ENCODE peak calls at places on chromosomes 11 and 22, in ten cellular contexts. One of them, this sample, is unnamed.
A peak's percentile ranks its signal among the peaks of the same experiment; 100 is the strongest.

GRCh38 chr22:48919187-48919590 is 908.5 kb downstream of the BRD1 start:
- DNase-seq in midbrain: no peak
- DNase-seq in colonic mucosa: no peak
- DNase-seq in NCI-H1436 treated with DMSO at 0.1 percent for 48 hours: peak; percentile 6
- DNase-seq in HTR-8/SVneo: no peak
- DNase-seq in hypothalamus: no peak
- DNase-seq in heart right ventricle: no peak
- DNase-seq in fibroblast of the aortic adventitia: no peak
- DNase-seq in lung microvascular endothelial cell: no peak
- DNase-seq in stimulated activated CD4-positive, alpha-beta T cell treated with anti-CD3 and anti-CD28 coated beads, Interleukin-4, amount 100 ng/mL, for 4 hours: no peak
- DNase-seq in this sample: no peak

GRCh38 chr11:134120921-134121526 is 52.2 kb downstream of the JAM3 start:
- DNase-seq in midbrain: peak; percentile 82
- DNase-seq in colonic mucosa: no peak
- DNase-seq in NCI-H1436 treated with DMSO at 0.1 percent for 48 hours: no peak
- DNase-seq in HTR-8/SVneo: no peak
- DNase-seq in hypothalamus: no peak
- DNase-seq in heart right ventricle: no peak
- DNase-seq in fibroblast of the aortic adventitia: peak; percentile 72
- DNase-seq in lung microvascular endothelial cell: peak; percentile 30
- DNase-seq in stimulated activated CD4-positive, alpha-beta T cell treated with anti-CD3 and anti-CD28 coated beads, Interleukin-4, amount 100 ng/mL, for 4 hours: no peak
- DNase-seq in this sample: peak; percentile 89

GRCh38 chr11:131498631-131499053 is 128.2 kb downstream of the NTM start:
- DNase-seq in midbrain: peak; percentile 67
- DNase-seq in colonic mucosa: no peak
- DNase-seq in NCI-H1436 treated with DMSO at 0.1 percent for 48 hours: no peak
- DNase-seq in HTR-8/SVneo: no peak
- DNase-seq in hypothalamus: peak; percentile 63
- DNase-seq in heart right ventricle: no peak
- DNase-seq in fibroblast of the aortic adventitia: no peak
- DNase-seq in lung microvascular endothelial cell: no peak
- DNase-seq in stimulated activated CD4-positive, alpha-beta T cell treated with anti-CD3 and anti-CD28 coated beads, Interleukin-4, amount 100 ng/mL, for 4 hours: no peak
- DNase-seq in this sample: no peak

GRCh38 chr11:59291228-59291627 is 67.5 kb upstream of the OR5AN1 start:
- DNase-seq in midbrain: no peak
- DNase-seq in colonic mucosa: no peak
- DNase-seq in NCI-H1436 treated with DMSO at 0.1 percent for 48 hours: no peak
- DNase-seq in HTR-8/SVneo: no peak
- DNase-seq in hypothalamus: no peak
- DNase-seq in heart right ventricle: no peak
- DNase-seq in fibroblast of the aortic adventitia: no peak
- DNase-seq in lung microvascular endothelial cell: no peak
- DNase-seq in stimulated activated CD4-positive, alpha-beta T cell treated with anti-CD3 and anti-CD28 coated beads, Interleukin-4, amount 100 ng/mL, for 4 hours: no peak
- DNase-seq in this sample: no peak

GRCh38 chr11:111422494-111423249 is 43.6 kb upstream of the POU2AF1 start:
- DNase-seq in midbrain: peak; percentile 38
- DNase-seq in colonic mucosa: peak; percentile 71
- DNase-seq in NCI-H1436 treated with DMSO at 0.1 percent for 48 hours: peak; percentile 57
- DNase-seq in HTR-8/SVneo: peak; percentile 55
- DNase-seq in hypothalamus: no peak
- DNase-seq in heart right ventricle: peak; percentile 45
- DNase-seq in fibroblast of the aortic adventitia: peak; percentile 44
- DNase-seq in lung microvascular endothelial cell: peak; percentile 46
- DNase-seq in stimulated activated CD4-positive, alpha-beta T cell treated with anti-CD3 and anti-CD28 coated beads, Interleukin-4, amount 100 ng/mL, for 4 hours: peak; percentile 62
- DNase-seq in this sample: peak; percentile 33

GRCh38 chr22:43923191-43923590 is 414 bp upstream of the PNPLA3 start:
- DNase-seq in midbrain: no peak
- DNase-seq in colonic mucosa: no peak
- DNase-seq in NCI-H1436 treated with DMSO at 0.1 percent for 48 hours: no peak
- DNase-seq in HTR-8/SVneo: no peak
- DNase-seq in hypothalamus: no peak
- DNase-seq in heart right ventricle: no peak
- DNase-seq in fibroblast of the aortic adventitia: peak; percentile 22
- DNase-seq in lung microvascular endothelial cell: no peak
- DNase-seq in stimulated activated CD4-positive, alpha-beta T cell treated with anti-CD3 and anti-CD28 coated beads, Interleukin-4, amount 100 ng/mL, for 4 hours: no peak
- DNase-seq in this sample: no peak

GRCh38 chr11:111792314-111792713 is 26.1 kb upstream of the PPP2R1B start:
- DNase-seq in midbrain: no peak
- DNase-seq in colonic mucosa: no peak
- DNase-seq in NCI-H1436 treated with DMSO at 0.1 percent for 48 hours: no peak
- DNase-seq in HTR-8/SVneo: no peak
- DNase-seq in hypothalamus: no peak
- DNase-seq in heart right ventricle: no peak
- DNase-seq in fibroblast of the aortic adventitia: no peak
- DNase-seq in lung microvascular endothelial cell: no peak
- DNase-seq in stimulated activated CD4-positive, alpha-beta T cell treated with anti-CD3 and anti-CD28 coated beads, Interleukin-4, amount 100 ng/mL, for 4 hours: no peak
- DNase-seq in this sample: no peak

GRCh38 chr11:61041755-61042518 is 60.4 kb upstream of the CD5 start:
- DNase-seq in midbrain: no peak
- DNase-seq in colonic mucosa: peak; percentile 44
- DNase-seq in NCI-H1436 treated with DMSO at 0.1 percent for 48 hours: peak; percentile 92
- DNase-seq in HTR-8/SVneo: no peak
- DNase-seq in hypothalamus: no peak
- DNase-seq in heart right ventricle: peak; percentile 51
- DNase-seq in fibroblast of the aortic adventitia: peak; percentile 23
- DNase-seq in lung microvascular endothelial cell: no peak
- DNase-seq in stimulated activated CD4-positive, alpha-beta T cell treated with anti-CD3 and anti-CD28 coated beads, Interleukin-4, amount 100 ng/mL, for 4 hours: peak; percentile 65
- DNase-seq in this sample: peak; percentile 11

GRCh38 chr11:62508336-62509058 is 38.1 kb downstream of the AHNAK start:
- DNase-seq in midbrain: peak; percentile 91
- DNase-seq in colonic mucosa: peak; percentile 78
- DNase-seq in NCI-H1436 treated with DMSO at 0.1 percent for 48 hours: no peak
- DNase-seq in HTR-8/SVneo: no peak
- DNase-seq in hypothalamus: peak; percentile 36
- DNase-seq in heart right ventricle: peak; percentile 76
- DNase-seq in fibroblast of the aortic adventitia: peak; percentile 52
- DNase-seq in lung microvascular endothelial cell: peak; percentile 90
- DNase-seq in stimulated activated CD4-positive, alpha-beta T cell treated with anti-CD3 and anti-CD28 coated beads, Interleukin-4, amount 100 ng/mL, for 4 hours: no peak
- DNase-seq in this sample: peak; percentile 58

GRCh38 chr11:65014146-65014960 is at the start of gene ARL2:
- DNase-seq in midbrain: no peak
- DNase-seq in colonic mucosa: no peak
- DNase-seq in NCI-H1436 treated with DMSO at 0.1 percent for 48 hours: no peak
- DNase-seq in HTR-8/SVneo: no peak
- DNase-seq in hypothalamus: no peak
- DNase-seq in heart right ventricle: no peak
- DNase-seq in fibroblast of the aortic adventitia: no peak
- DNase-seq in lung microvascular endothelial cell: peak; percentile 40
- DNase-seq in stimulated activated CD4-positive, alpha-beta T cell treated with anti-CD3 and anti-CD28 coated beads, Interleukin-4, amount 100 ng/mL, for 4 hours: peak; percentile 60
- DNase-seq in this sample: peak; percentile 31

GRCh38 chr11:116964269-116964668 is 126.8 kb upstream of the APOA1 start:
- DNase-seq in midbrain: no peak
- DNase-seq in colonic mucosa: no peak
- DNase-seq in NCI-H1436 treated with DMSO at 0.1 percent for 48 hours: no peak
- DNase-seq in HTR-8/SVneo: no peak
- DNase-seq in hypothalamus: no peak
- DNase-seq in heart right ventricle: no peak
- DNase-seq in fibroblast of the aortic adventitia: no peak
- DNase-seq in lung microvascular endothelial cell: no peak
- DNase-seq in stimulated activated CD4-positive, alpha-beta T cell treated with anti-CD3 and anti-CD28 coated beads, Interleukin-4, amount 100 ng/mL, for 4 hours: no peak
- DNase-seq in this sample: no peak

GRCh38 chr11:83008581-83008923 is 63.1 kb downstream of the RAB30 start:
- DNase-seq in midbrain: no peak
- DNase-seq in colonic mucosa: no peak
- DNase-seq in NCI-H1436 treated with DMSO at 0.1 percent for 48 hours: no peak
- DNase-seq in HTR-8/SVneo: no peak
- DNase-seq in hypothalamus: no peak
- DNase-seq in heart right ventricle: no peak
- DNase-seq in fibroblast of the aortic adventitia: peak; percentile 47
- DNase-seq in lung microvascular endothelial cell: no peak
- DNase-seq in stimulated activated CD4-positive, alpha-beta T cell treated with anti-CD3 and anti-CD28 coated beads, Interleukin-4, amount 100 ng/mL, for 4 hours: no peak
- DNase-seq in this sample: peak; percentile 53

GRCh38 chr22:39226353-39226752 is 18.4 kb downstream of the PDGFB start:
- DNase-seq in midbrain: no peak
- DNase-seq in colonic mucosa: no peak
- DNase-seq in NCI-H1436 treated with DMSO at 0.1 percent for 48 hours: no peak
- DNase-seq in HTR-8/SVneo: no peak
- DNase-seq in hypothalamus: no peak
- DNase-seq in heart right ventricle: no peak
- DNase-seq in fibroblast of the aortic adventitia: no peak
- DNase-seq in lung microvascular endothelial cell: no peak
- DNase-seq in stimulated activated CD4-positive, alpha-beta T cell treated with anti-CD3 and anti-CD28 coated beads, Interleukin-4, amount 100 ng/mL, for 4 hours: no peak
- DNase-seq in this sample: peak; percentile 50

GRCh38 chr11:102850973-102851745 is 7.8 kb upstream of the MMP3 start:
- DNase-seq in midbrain: no peak
- DNase-seq in colonic mucosa: peak; percentile 20
- DNase-seq in NCI-H1436 treated with DMSO at 0.1 percent for 48 hours: no peak
- DNase-seq in HTR-8/SVneo: peak; percentile 36
- DNase-seq in hypothalamus: no peak
- DNase-seq in heart right ventricle: no peak
- DNase-seq in fibroblast of the aortic adventitia: peak; percentile 63
- DNase-seq in lung microvascular endothelial cell: no peak
- DNase-seq in stimulated activated CD4-positive, alpha-beta T cell treated with anti-CD3 and anti-CD28 coated beads, Interleukin-4, amount 100 ng/mL, for 4 hours: no peak
- DNase-seq in this sample: no peak

GRCh38 chr11:35546317-35546716 is 20.9 kb upstream of the PAMR1 start:
- DNase-seq in midbrain: no peak
- DNase-seq in colonic mucosa: no peak
- DNase-seq in NCI-H1436 treated with DMSO at 0.1 percent for 48 hours: no peak
- DNase-seq in HTR-8/SVneo: no peak
- DNase-seq in hypothalamus: no peak
- DNase-seq in heart right ventricle: no peak
- DNase-seq in fibroblast of the aortic adventitia: no peak
- DNase-seq in lung microvascular endothelial cell: no peak
- DNase-seq in stimulated activated CD4-positive, alpha-beta T cell treated with anti-CD3 and anti-CD28 coated beads, Interleukin-4, amount 100 ng/mL, for 4 hours: no peak
- DNase-seq in this sample: no peak

GRCh38 chr22:49104434-49104833 is 723.2 kb downstream of the BRD1 start:
- DNase-seq in midbrain: no peak
- DNase-seq in colonic mucosa: no peak
- DNase-seq in NCI-H1436 treated with DMSO at 0.1 percent for 48 hours: no peak
- DNase-seq in HTR-8/SVneo: no peak
- DNase-seq in hypothalamus: no peak
- DNase-seq in heart right ventricle: no peak
- DNase-seq in fibroblast of the aortic adventitia: no peak
- DNase-seq in lung microvascular endothelial cell: no peak
- DNase-seq in stimulated activated CD4-positive, alpha-beta T cell treated with anti-CD3 and anti-CD28 coated beads, Interleukin-4, amount 100 ng/mL, for 4 hours: no peak
- DNase-seq in this sample: no peak

GRCh38 chr22:38051900-38052862 is 5.0 kb upstream of the PICK1 start:
- DNase-seq in midbrain: peak; percentile 90
- DNase-seq in colonic mucosa: peak; percentile 82
- DNase-seq in NCI-H1436 treated with DMSO at 0.1 percent for 48 hours: peak; percentile 19
- DNase-seq in HTR-8/SVneo: peak; percentile 81
- DNase-seq in hypothalamus: peak; percentile 72
- DNase-seq in heart right ventricle: peak; percentile 78
- DNase-seq in fibroblast of the aortic adventitia: peak; percentile 72
- DNase-seq in lung microvascular endothelial cell: peak; percentile 87
- DNase-seq in stimulated activated CD4-positive, alpha-beta T cell treated with anti-CD3 and anti-CD28 coated beads, Interleukin-4, amount 100 ng/mL, for 4 hours: peak; percentile 69
- DNase-seq in this sample: peak; percentile 90

GRCh38 chr11:70547386-70547785 is 149.1 kb downstream of the CTTN start:
- DNase-seq in midbrain: no peak
- DNase-seq in colonic mucosa: no peak
- DNase-seq in NCI-H1436 treated with DMSO at 0.1 percent for 48 hours: no peak
- DNase-seq in HTR-8/SVneo: no peak
- DNase-seq in hypothalamus: no peak
- DNase-seq in heart right ventricle: no peak
- DNase-seq in fibroblast of the aortic adventitia: no peak
- DNase-seq in lung microvascular endothelial cell: no peak
- DNase-seq in stimulated activated CD4-positive, alpha-beta T cell treated with anti-CD3 and anti-CD28 coated beads, Interleukin-4, amount 100 ng/mL, for 4 hours: no peak
- DNase-seq in this sample: peak; percentile 66